ENCODE peak calls at places on chromosomes 16 and 17, in ten cellular contexts. U is Peyer's patch, M is body of pancreas, Q is adrenal gland, V is tibial nerve, Z is breast epithelium, K is A549, B is heart left ventricle, A is H54, W is NB4. Y is an unnamed sample.

GRCh38 chr16:79897444-79898146 is 297.1 kb upstream of the MAF start:
- DNase-seq in K (no peak), A (no peak), W (no peak), Q (peak), M (peak), U (peak), V (peak), Z (no peak), B (peak), Y (no peak)

GRCh38 chr17:37766951-37767350 is 22.1 kb upstream of the HNF1B start:
- DNase-seq in W (peak), M (peak), A (no peak), Q (no peak), K (no peak), B (no peak), Z (no peak), V (no peak), U (no peak), Y (no peak)

GRCh38 chr17:80941743-80942211 is 49.9 kb upstream of the CHMP6 start:
- DNase-seq in Q (no peak), V (no peak), W (no peak), A (no peak), K (no peak), Z (no peak), U (no peak), M (no peak), B (no peak), Y (peak)

GRCh38 chr16:82231021-82231787 is 61.2 kb upstream of the MPHOSPH6 start:
- DNase-seq in Z (no peak), M (peak), U (no peak), Q (no peak), B (no peak), K (no peak), W (no peak), V (no peak), A (no peak), Y (no peak)

GRCh38 chr16:30934827-30935557 is 11.6 kb downstream of the FBXL19 start:
- DNase-seq in B (no peak), Z (no peak), K (peak), M (peak), U (no peak), A (peak), W (peak), V (peak), Q (peak), Y (no peak)

GRCh38 chr16:50153648-50154368 is 702 bp downstream of the TENT4B start:
- DNase-seq in Q (peak), V (peak), U (no peak), B (peak), W (peak), K (peak), Z (no peak), A (peak), M (peak), Y (peak)

GRCh38 chr17:15944720-15945492 is at the start of gene ADORA2B:
- DNase-seq in Z (no peak), K (peak), A (peak), V (no peak), M (peak), W (peak), B (peak), U (peak), Q (peak), Y (peak)

GRCh38 chr16:78353610-78354009 is 254.2 kb downstream of the WWOX start:
- DNase-seq in B (no peak), U (no peak), Z (no peak), A (no peak), K (no peak), Q (no peak), W (no peak), M (peak), V (no peak), Y (no peak)

GRCh38 chr17:11622468-11622867 is 24.2 kb downstream of the DNAH9 start:
- DNase-seq in Z (no peak), A (no peak), Q (no peak), V (no peak), W (no peak), K (no peak), B (no peak), M (no peak), U (no peak), Y (no peak)

GRCh38 chr16:71626018-71626857 is at the start of gene MARVELD3:
- DNase-seq in Q (no peak), Z (peak), M (peak), A (no peak), V (no peak), U (peak), K (peak), W (no peak), B (no peak), Y (peak)

GRCh38 chr16:30659507-30660423 is 1.5 kb downstream of the FBRS start:
- DNase-seq in U (no peak), V (no peak), B (peak), A (no peak), Q (peak), Z (peak), W (peak), K (no peak), M (no peak), Y (peak)

GRCh38 chr16:59373632-59374031 is 639.5 kb upstream of the GOT2 start:
- DNase-seq in V (no peak), M (no peak), Z (no peak), U (no peak), Q (no peak), W (no peak), A (no peak), B (no peak), K (no peak), Y (no peak)

GRCh38 chr16:12229759-12230594 is 253.4 kb downstream of the SNX29 start:
- DNase-seq in K (no peak), A (no peak), B (no peak), Q (no peak), V (no peak), Z (no peak), U (no peak), W (no peak), M (no peak), Y (no peak)

GRCh38 chr17:67491678-67492019 is 114.6 kb downstream of the PITPNC1 start:
- DNase-seq in U (no peak), Z (no peak), Q (no peak), B (no peak), V (no peak), A (no peak), W (no peak), M (no peak), K (no peak), Y (no peak)

DNA sequence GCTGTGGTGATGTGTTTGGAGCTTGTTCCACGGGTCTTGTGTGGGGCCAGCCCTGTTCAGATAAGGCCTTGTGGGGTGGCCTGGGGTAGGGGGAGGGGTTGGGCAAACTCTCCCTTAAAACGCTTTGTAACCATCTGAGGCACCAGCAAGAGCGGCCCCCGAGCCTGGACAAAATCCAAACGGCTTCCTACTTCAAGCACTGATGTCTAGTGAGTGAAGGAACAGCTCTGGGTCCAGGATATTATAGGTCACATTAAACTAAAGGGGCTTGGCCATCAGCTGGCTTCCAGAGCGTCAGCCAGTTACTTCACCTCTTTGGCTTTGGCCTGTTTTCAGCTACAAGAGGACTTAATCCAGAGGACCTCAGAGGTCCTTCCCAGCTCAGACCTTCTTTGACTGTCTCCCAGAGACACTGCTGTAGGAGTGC is 11.9 kb downstream of the SERPINF1 start:
- DNase-seq in U (no peak), Q (no peak), V (peak), M (peak), W (no peak), K (no peak), B (no peak), A (no peak), Z (peak), Y (peak)
- TF ChIP-seq POLR2A in U (no peak), Q (no peak), V (no peak), M (no peak), W (no peak), K (no peak), B (no peak), A (no peak), Z (no peak), Y (no peak)

GRCh38 chr16:67279296-67280089 is at the start of gene PLEKHG4:
- DNase-seq in M (peak), W (peak), Z (peak), K (peak), Q (peak), V (peak), U (peak), A (no peak), B (peak), Y (peak)
- TF ChIP-seq POLR2A in M (peak), W (peak), Z (no peak), K (peak), Q (no peak), V (no peak), U (no peak), A (no peak), B (no peak), Y (peak)

GRCh38 chr16:10888320-10888937 is 11.4 kb downstream of the CIITA start:
- DNase-seq in V (no peak), U (no peak), W (no peak), Z (no peak), A (no peak), M (no peak), B (no peak), Q (no peak), K (no peak), Y (no peak)

GRCh38 chr16:10883004-10883403 is 6.0 kb downstream of the CIITA start:
- DNase-seq in W (no peak), M (peak), V (no peak), A (no peak), B (no peak), U (no peak), Q (no peak), Z (no peak), K (no peak), Y (no peak)

GRCh38 chr16:10886739-10887269 is 9.8 kb downstream of the CIITA start:
- DNase-seq in W (no peak), V (no peak), M (no peak), B (no peak), K (no peak), U (no peak), Z (no peak), A (no peak), Q (no peak), Y (no peak)

GRCh38 chr16:10881479-10882030 is 4.6 kb downstream of the CIITA start:
- DNase-seq in K (no peak), A (no peak), M (no peak), V (no peak), Z (no peak), B (no peak), U (no peak), W (peak), Q (no peak), Y (no peak)

DNA sequence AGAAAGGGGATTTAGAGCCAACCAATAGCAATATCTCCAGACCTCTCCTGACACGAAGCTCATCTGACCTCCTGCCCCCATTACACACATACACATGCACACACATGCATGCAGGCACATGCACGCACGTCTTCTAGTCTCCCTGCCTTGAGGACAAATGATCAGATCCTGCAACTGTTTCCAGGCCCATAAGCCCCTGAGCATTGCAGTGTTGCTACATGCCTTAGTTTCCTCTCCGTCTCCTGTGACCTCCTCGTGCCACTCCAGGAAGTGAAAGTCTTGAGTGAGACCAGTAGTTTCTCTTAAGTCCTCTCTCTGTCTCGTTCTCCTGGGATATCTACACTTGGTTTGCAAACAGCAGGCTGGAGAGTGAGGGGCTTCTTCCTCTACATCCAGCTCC is 8.2 kb downstream of the CIITA start:
- DNase-seq in U (no peak), M (no peak), K (no peak), V (peak), A (no peak), W (no peak), Z (no peak), B (no peak), Q (no peak), Y (no peak)
- TF ChIP-seq POLR2A in U (no peak), M (no peak), K (no peak), V (no peak), A (no peak), W (no peak), Z (no peak), B (no peak), Q (no peak), Y (no peak)

DNA sequence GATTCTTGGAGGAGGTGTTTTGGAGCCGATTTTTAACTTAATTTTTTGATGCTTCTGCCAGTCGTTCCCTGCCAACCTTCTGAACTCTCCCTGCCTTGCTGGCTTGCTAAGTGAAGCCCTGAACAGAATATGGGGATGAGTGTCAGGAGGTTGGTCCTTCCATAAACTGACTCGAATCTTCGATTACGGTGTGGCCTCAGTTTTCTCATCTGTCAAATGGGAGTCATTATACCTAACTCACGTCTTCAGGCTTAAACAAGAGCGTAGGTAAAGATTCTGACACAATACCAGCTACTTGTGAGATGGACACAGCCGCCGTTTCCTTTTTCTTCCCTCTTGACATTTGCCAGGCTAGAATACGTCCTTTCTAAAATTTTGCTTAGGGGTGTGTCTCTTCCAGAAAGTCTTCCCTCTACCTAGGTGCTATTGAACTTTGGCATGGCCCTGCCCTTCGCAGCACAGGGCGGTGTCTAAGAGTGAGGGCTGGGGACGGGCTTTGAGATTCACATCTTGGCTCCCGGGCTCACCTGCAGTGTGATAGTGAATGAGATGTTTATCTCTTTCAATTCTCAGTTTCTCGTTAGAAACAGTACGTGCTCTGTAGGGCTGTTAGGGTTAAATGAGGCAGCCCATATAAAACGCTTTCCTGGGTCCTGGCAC is 190.6 kb upstream of the SDK2 start:
- DNase-seq in A (no peak), Z (no peak), W (no peak), U (no peak), K (no peak), Q (no peak), V (no peak), M (no peak), B (no peak), Y (no peak)
- TF ChIP-seq POLR2A in A (no peak), Z (no peak), W (no peak), U (no peak), K (no peak), Q (no peak), V (no peak), M (no peak), B (no peak), Y (no peak)

GRCh38 chr17:50981279-50981678 is 115.1 kb upstream of the TOB1 start:
- DNase-seq in W (no peak), A (no peak), U (no peak), K (no peak), Q (no peak), B (no peak), M (no peak), V (no peak), Z (no peak), Y (no peak)

GRCh38 chr17:50973557-50974494 is 107.7 kb upstream of the TOB1 start:
- DNase-seq in U (no peak), Z (no peak), Q (no peak), A (no peak), W (no peak), M (no peak), B (no peak), K (no peak), V (no peak), Y (no peak)

GRCh38 chr17:50977487-50978159 is 111.5 kb upstream of the TOB1 start:
- DNase-seq in Q (no peak), M (no peak), A (no peak), V (no peak), B (no peak), W (no peak), Z (no peak), K (no peak), U (no peak), Y (no peak)

GRCh38 chr17:50979524-50979927 is 113.4 kb upstream of the TOB1 start:
- DNase-seq in Z (no peak), V (no peak), W (no peak), Q (no peak), U (no peak), K (no peak), M (no peak), B (no peak), A (no peak), Y (no peak)

GRCh38 chr17:50976951-50977472 is 110.9 kb upstream of the TOB1 start:
- DNase-seq in M (no peak), W (peak), Q (no peak), K (no peak), V (no peak), U (no peak), B (no peak), A (no peak), Z (no peak), Y (no peak)
- TF ChIP-seq POLR2A in M (no peak), W (no peak), Q (no peak), K (no peak), V (no peak), U (no peak), B (no peak), A (no peak), Z (no peak), Y (no peak)

GRCh38 chr17:17303010-17303846 is at the start of gene NT5M:
- DNase-seq in K (peak), Z (peak), M (peak), Q (peak), A (peak), V (peak), W (peak), U (peak), B (peak), Y (peak)
- TF ChIP-seq POLR2A in K (peak), Z (no peak), M (no peak), Q (no peak), A (peak), V (peak), W (peak), U (peak), B (no peak), Y (no peak)

GRCh38 chr17:78875738-78876597 is 27.0 kb downstream of the CEP295NL start:
- DNase-seq in U (no peak), K (no peak), W (peak), A (no peak), B (no peak), Q (peak), Z (no peak), M (peak), V (no peak), Y (no peak)

GRCh38 chr17:78875331-78875730 is 27.7 kb downstream of the CEP295NL start:
- DNase-seq in W (no peak), Q (no peak), Z (no peak), K (no peak), U (no peak), V (no peak), A (no peak), M (no peak), B (no peak), Y (no peak)

GRCh38 chr17:78878261-78878660 is 24.7 kb downstream of the CEP295NL start:
- DNase-seq in A (no peak), U (no peak), B (no peak), W (no peak), V (no peak), M (no peak), Z (no peak), K (no peak), Q (no peak), Y (no peak)

GRCh38 chr17:78879679-78880186 is 23.3 kb downstream of the CEP295NL start:
- DNase-seq in U (peak), Z (peak), Q (peak), W (no peak), V (peak), M (peak), K (no peak), A (no peak), B (peak), Y (peak)

DNA sequence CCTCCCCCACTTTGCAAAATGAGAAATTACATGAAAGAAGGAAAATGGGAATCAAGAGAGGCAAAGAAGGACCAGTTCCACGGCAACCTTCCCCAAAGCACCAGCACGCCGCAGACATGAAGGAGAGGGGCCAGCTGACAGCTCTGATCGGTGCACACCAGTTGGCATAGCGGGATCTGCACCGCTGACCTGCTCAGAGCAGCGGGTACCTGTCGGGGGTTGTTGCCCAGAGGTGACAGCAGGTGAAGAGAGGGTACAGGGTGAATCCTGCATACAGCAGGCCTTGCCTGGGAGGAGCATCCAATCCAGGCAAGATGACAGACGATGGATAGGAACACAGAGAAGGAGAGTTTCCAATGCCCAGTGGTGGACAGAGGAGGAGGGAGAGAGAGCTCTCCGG is 24.1 kb downstream of the CEP295NL start:
- DNase-seq in M (no peak), V (no peak), B (no peak), K (no peak), Q (no peak), A (no peak), Z (no peak), W (no peak), U (no peak), Y (no peak)
- TF ChIP-seq POLR2A in M (no peak), V (no peak), B (no peak), K (no peak), Q (no peak), A (no peak), Z (no peak), W (no peak), U (no peak), Y (no peak)

GRCh38 chr17:7238418-7239090 is 703 bp downstream of the PHF23 start:
- DNase-seq in B (no peak), V (no peak), Z (no peak), K (peak), U (peak), W (peak), Q (peak), M (peak), A (no peak), Y (peak)

GRCh38 chr17:7237761-7238417 is 1.4 kb downstream of the PHF23 start:
- DNase-seq in A (no peak), K (peak), V (peak), M (peak), U (peak), W (peak), B (peak), Z (peak), Q (peak), Y (peak)

GRCh38 chr17:7240375-7240774 is 1.1 kb upstream of the PHF23 start:
- DNase-seq in U (no peak), Q (no peak), K (no peak), W (no peak), Z (no peak), M (no peak), A (no peak), B (no peak), V (no peak), Y (no peak)

GRCh38 chr17:7241047-7241733 is 1.1 kb downstream of the GABARAP start:
- DNase-seq in B (no peak), W (no peak), Q (no peak), V (no peak), Z (no peak), M (no peak), A (no peak), K (no peak), U (no peak), Y (no peak)

GRCh38 chr17:7239091-7240027 is at the start of gene PHF23:
- DNase-seq in U (peak), Z (peak), K (peak), M (peak), A (peak), W (peak), Q (peak), V (peak), B (peak), Y (peak)
- TF ChIP-seq POLR2A in U (peak), Z (peak), K (peak), M (no peak), A (peak), W (no peak), Q (no peak), V (peak), B (peak), Y (peak)

DNA sequence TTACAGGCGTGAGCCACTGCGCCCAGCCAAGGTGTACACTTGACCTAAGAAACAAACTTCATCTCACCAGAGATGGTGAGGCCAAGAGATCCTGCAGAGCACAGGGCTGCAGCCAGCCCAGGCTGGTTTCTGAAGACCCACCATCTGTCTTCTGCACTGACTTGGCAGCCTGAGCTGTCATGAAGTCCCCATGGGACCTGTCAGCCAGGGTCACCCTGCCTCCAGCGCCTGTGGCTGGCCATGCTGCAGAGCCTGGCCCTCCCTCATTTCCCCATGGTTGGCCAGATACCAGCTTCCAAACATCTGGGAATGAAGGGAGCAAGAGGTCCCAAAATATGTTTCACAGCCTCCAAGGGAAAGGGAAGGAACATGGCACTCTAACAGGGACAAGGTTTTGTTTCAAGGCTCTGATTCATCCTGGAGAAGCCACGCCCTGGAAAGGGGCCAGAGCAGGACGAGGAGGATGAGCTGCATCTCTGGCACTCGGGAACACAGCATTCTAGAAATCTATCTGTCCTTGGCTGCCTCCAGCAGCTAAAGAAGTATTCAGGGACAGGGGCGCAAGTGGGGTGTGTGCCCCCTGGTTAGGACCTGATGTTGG is 45.3 kb downstream of the DDX19A start:
- DNase-seq in Z (no peak), M (no peak), V (peak), A (peak), K (no peak), W (no peak), U (no peak), Q (peak), B (no peak), Y (no peak)
- TF ChIP-seq POLR2A in Z (no peak), M (no peak), V (no peak), A (no peak), K (no peak), W (no peak), U (no peak), Q (no peak), B (no peak), Y (no peak)